ENCODE peak calls at places on chromosomes 11 and 22, in ten cellular contexts. P is H9; U is breast epithelium; W is GM23248; R is OCI-LY7; C is CD4-positive, alpha-beta memory T cell; E is tibial artery; M is SJCRH30; X is fibroblast of lung; O is cardiac muscle cell. N is an unnamed sample.
A peak's percentile ranks its signal among the peaks of the same experiment; 100 is the strongest.

GRCh38 chr11:69820441-69820840 is 1.2 kb upstream of the FGF3 start:
- DNase-seq in R (no peak), C (no peak), W (no peak), O (no peak), E (no peak), M (no peak), P (no peak), X (no peak), U (no peak), N (no peak)

GRCh38 chr22:40450651-40451050 is 80.3 kb downstream of the SGSM3 start:
- DNase-seq in E (no peak), X (no peak), P (no peak), U (no peak), R (no peak), O (no peak), M (no peak), W (peak; percentile 7), C (no peak), N (no peak)

GRCh38 chr22:22813126-22814075 is 74.2 kb upstream of the IGLL5 start:
- DNase-seq in O (no peak), X (no peak), C (no peak), E (no peak), R (no peak), P (no peak), M (no peak), U (no peak), W (no peak), N (no peak)

GRCh38 chr11:102955624-102956023 is at the start of gene MMP13:
- DNase-seq in W (no peak), P (no peak), C (no peak), E (no peak), O (no peak), X (no peak), R (no peak), M (no peak), U (no peak), N (no peak)

GRCh38 chr11:110295487-110296225 is 758 bp downstream of the RDX start:
- DNase-seq in U (peak; percentile 54), E (peak; percentile 50), W (peak; percentile 78), P (peak; percentile 57), X (peak; percentile 39), O (peak; percentile 46), M (peak; percentile 67), C (peak; percentile 42), R (peak; percentile 73), N (peak; percentile 84)

GRCh38 chr22:28930357-28931007 is 47.1 kb downstream of the ZNRF3 start:
- DNase-seq in C (no peak), X (no peak), R (peak; percentile 22), U (no peak), E (no peak), O (peak; percentile 47), P (no peak), W (no peak), M (no peak), N (no peak)

GRCh38 chr22:42711895-42712837 is 8.5 kb downstream of the A4GALT start:
- DNase-seq in W (no peak), O (no peak), X (no peak), C (no peak), M (no peak), P (no peak), E (no peak), U (no peak), R (no peak), N (no peak)

GRCh38 chr11:41116970-41117369 is 342.5 kb downstream of the LRRC4C start:
- DNase-seq in P (peak; percentile 66), M (no peak), X (no peak), W (no peak), U (no peak), O (no peak), C (no peak), R (no peak), E (no peak), N (no peak)

GRCh38 chr11:5123802-5124521 is 14.2 kb downstream of the OR52A5 start:
- DNase-seq in O (peak; percentile 79), P (peak; percentile 71), C (peak; percentile 36), R (peak; percentile 72), U (no peak), M (peak; percentile 78), X (peak; percentile 77), E (peak; percentile 53), W (peak; percentile 92), N (peak; percentile 59)

GRCh38 chr11:22076215-22076930 is 116.5 kb upstream of the ANO5 start:
- DNase-seq in X (no peak), P (no peak), E (no peak), C (no peak), M (no peak), U (no peak), R (no peak), W (no peak), O (no peak), N (no peak)

GRCh38 chr22:44204937-44205712 is 24.4 kb downstream of the PARVG start:
- DNase-seq in P (no peak), U (peak; percentile 38), X (no peak), C (no peak), R (peak; percentile 77), W (no peak), O (no peak), E (no peak), M (no peak), N (no peak)

DNA sequence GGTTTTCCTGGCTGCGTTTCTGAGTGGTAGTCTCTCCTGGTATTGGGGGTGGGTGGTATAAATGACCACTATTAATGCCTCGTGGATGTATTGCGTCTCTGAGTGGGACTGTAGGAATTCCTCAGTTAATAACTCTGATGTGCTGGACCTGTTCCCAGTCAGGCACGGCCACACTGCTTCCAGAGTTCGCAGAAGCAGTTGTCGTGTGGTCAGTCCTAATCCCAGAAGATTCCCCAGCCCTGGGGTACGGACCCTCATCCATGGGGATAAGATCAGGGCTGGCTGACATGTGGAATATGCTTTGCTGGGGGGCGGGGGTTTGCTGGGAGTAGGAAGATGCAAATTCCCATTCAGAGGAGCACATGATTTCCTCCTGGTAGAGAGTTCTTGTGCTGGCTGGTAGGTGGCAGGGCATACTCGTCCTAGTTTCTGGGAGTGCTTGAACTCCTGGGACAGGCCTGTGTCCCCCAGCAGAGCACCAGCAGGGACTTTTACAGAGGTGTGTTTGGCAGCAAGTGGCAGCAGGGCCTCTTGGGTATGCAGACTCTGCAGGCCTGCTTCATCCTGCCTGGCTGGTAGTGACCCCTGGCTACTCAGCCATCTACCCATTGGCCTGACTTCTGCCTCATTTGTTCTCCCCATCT is 157.4 kb downstream of the NAV2 start:
- DNase-seq in M (peak; percentile 95), E (no peak), W (no peak), R (no peak), C (no peak), P (no peak), X (no peak), U (no peak), O (no peak), N (no peak)
- H3K27ac ChIP-seq in M (peak overlapping the region; percentile 62), E (no peak overlapping the region), W (no peak overlapping the region), R (no peak overlapping the region), C (no peak overlapping the region), P (no peak overlapping the region), X (no peak overlapping the region), U (peak overlapping the region; percentile 49), O (no peak overlapping the region), N (peak overlapping the region; percentile 21)

DNA sequence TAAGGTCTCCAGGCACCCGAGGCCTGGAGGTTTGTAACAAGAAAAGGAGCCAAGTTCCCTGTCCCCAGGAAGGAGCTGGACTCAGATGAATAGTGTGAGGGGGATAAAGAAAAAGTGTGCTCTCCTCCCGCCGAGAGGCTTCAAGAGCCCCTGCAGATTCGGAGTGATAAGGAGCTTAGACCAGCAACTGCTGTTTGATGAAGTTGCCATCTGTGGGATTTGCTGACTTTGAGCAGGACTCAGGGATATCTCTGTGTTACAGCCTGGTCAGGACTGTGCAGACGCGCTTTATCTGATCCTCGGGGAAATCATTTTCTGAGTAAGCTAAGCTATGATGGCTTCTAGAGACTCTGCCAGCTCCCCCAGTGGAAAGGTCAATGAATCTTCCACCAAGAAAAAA is 1017.0 kb downstream of the TBC1D22A start:
- DNase-seq in W (no peak), U (no peak), P (no peak), O (no peak), E (no peak), M (no peak), R (no peak), C (no peak), X (no peak), N (no peak)
- H3K27ac ChIP-seq in W (no peak overlapping the region), U (no peak overlapping the region), P (no peak overlapping the region), O (no peak overlapping the region), E (no peak overlapping the region), M (no peak overlapping the region), R (no peak overlapping the region), C (no peak overlapping the region), X (no peak overlapping the region), N (no peak overlapping the region)

GRCh38 chr22:46830001-46830715 is 67.7 kb downstream of the TBC1D22A start:
- DNase-seq in W (peak; percentile 86), R (no peak), U (no peak), E (peak; percentile 78), X (peak; percentile 46), M (peak; percentile 30), P (no peak), C (no peak), O (peak; percentile 46), N (peak; percentile 63)

GRCh38 chr22:46830841-46831240 is 68.4 kb downstream of the TBC1D22A start:
- DNase-seq in X (no peak), C (no peak), W (peak; percentile 60), P (no peak), E (no peak), O (no peak), U (no peak), M (no peak), R (no peak), N (peak; percentile 18)

GRCh38 chr22:46828323-46829139 is 66.1 kb downstream of the TBC1D22A start:
- DNase-seq in W (no peak), E (no peak), X (no peak), U (no peak), O (no peak), P (no peak), R (no peak), C (no peak), M (no peak), N (peak; percentile 18)

GRCh38 chr22:46827781-46828180 is 65.3 kb downstream of the TBC1D22A start:
- DNase-seq in P (no peak), E (no peak), O (no peak), U (no peak), C (no peak), R (no peak), M (no peak), W (no peak), X (no peak), N (no peak)

GRCh38 chr22:46829140-46829891 is 66.9 kb downstream of the TBC1D22A start:
- DNase-seq in U (no peak), O (peak; percentile 91), E (no peak), X (peak; percentile 91), C (no peak), R (no peak), P (no peak), W (peak; percentile 94), M (no peak), N (no peak)
- H3K27ac ChIP-seq in U (no peak overlapping the region), O (no peak overlapping the region), E (no peak overlapping the region), X (peak overlapping the region; percentile 3), C (no peak overlapping the region), R (no peak overlapping the region), P (no peak overlapping the region), W (peak overlapping the region; percentile 97), M (no peak overlapping the region), N (no peak overlapping the region)

DNA sequence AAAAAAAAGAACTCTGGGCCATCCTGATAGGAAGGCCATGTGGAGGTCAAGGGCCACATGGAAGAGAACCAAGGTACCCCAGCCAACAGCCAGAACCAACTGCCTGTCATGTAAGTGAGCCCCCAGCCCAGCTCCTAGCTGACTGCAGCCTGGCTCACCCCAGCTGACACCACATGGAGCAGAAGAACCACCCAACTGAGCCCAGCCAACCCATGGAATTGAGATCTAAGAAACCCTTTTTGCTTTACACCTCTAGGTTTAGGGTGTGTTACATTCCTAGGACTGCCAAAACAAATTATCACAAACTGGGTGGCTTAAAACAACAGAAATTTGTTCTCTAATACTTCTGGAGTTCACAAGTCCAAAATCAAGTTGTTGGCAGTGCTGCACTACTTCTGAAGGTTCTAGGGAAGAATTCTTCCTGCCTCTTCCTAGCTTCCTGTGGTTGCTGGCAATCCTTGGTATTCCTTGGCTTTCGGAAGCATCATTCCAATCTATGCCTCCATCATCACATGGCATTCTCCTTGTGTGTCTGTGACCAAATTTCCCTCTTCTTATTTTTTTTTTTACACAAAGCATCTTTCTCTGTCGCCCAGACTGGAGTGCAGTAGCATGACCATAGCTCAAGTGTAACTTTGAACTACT is 4.4 kb downstream of the C11orf86 start:
- DNase-seq in P (no peak), E (no peak), M (no peak), U (no peak), O (no peak), C (no peak), X (no peak), R (no peak), W (peak; percentile 32), N (no peak)
- H3K27ac ChIP-seq in P (no peak overlapping the region), E (no peak overlapping the region), M (no peak overlapping the region), U (no peak overlapping the region), O (no peak overlapping the region), C (no peak overlapping the region), X (no peak overlapping the region), R (no peak overlapping the region), W (no peak overlapping the region), N (no peak overlapping the region)